ENCODE peak calls at places on chromosome 19, in nine cellular contexts. G is GOT3; K is heart left ventricle; M is CD4-positive, alpha-beta memory T cell; Q is amniotic stem cell; L is stimulated activated CD4-positive, alpha-beta T cell treated with anti-CD3 and anti-CD28 coated beads, TNF-alpha, amount 100 ng/mL, for 48 hours; O is choroid plexus epithelial cell; U is progenitor cell of endocrine pancreas; A is Caki2. S is an unnamed sample.

GRCh38 chr19:38055040-38055439 is 148.0 kb downstream of the SIPA1L3 start:
- DNase-seq in K (no peak), U (no peak), A (no peak), O (no peak), Q (no peak), L (no peak), M (no peak), G (no peak), S (no peak)

GRCh38 chr19:38049105-38049649 is 142.2 kb downstream of the SIPA1L3 start:
- DNase-seq in K (no peak), O (peak), M (peak), U (no peak), L (peak), G (no peak), A (no peak), Q (no peak), S (no peak)

GRCh38 chr19:5828661-5829566 is 10.6 kb downstream of the FUT6 start:
- DNase-seq in K (peak), G (no peak), L (no peak), O (peak), U (peak), M (no peak), A (peak), Q (no peak), S (no peak)

GRCh38 chr19:45117167-45117594 is 24.2 kb downstream of the PPP1R37 start:
- DNase-seq in L (peak), A (no peak), O (peak), K (no peak), Q (no peak), U (no peak), M (peak), G (no peak), S (no peak)

GRCh38 chr19:650121-650520 is 10.4 kb downstream of the FGF22 start:
- DNase-seq in M (no peak), K (no peak), Q (no peak), G (no peak), O (no peak), A (no peak), L (no peak), U (no peak), S (no peak)

GRCh38 chr19:18109731-18110671 is 12.4 kb downstream of the MAST3 start:
- DNase-seq in K (peak), A (peak), Q (no peak), L (no peak), M (no peak), U (no peak), G (peak), O (no peak), S (no peak)

GRCh38 chr19:35805518-35806102 is 7.0 kb downstream of the PRODH2 start:
- DNase-seq in A (no peak), L (no peak), G (no peak), O (no peak), Q (no peak), K (no peak), U (no peak), M (no peak), S (no peak)

GRCh38 chr19:28502879-28503734 is 709.8 kb downstream of the UQCRFS1 start:
- DNase-seq in Q (no peak), A (no peak), O (peak), L (no peak), U (no peak), G (no peak), K (no peak), M (no peak), S (no peak)

GRCh38 chr19:41886761-41887710 is 4.1 kb downstream of the ARHGEF1 start:
- DNase-seq in Q (no peak), K (no peak), M (peak), A (no peak), O (no peak), L (no peak), G (no peak), U (no peak), S (no peak)

GRCh38 chr19:4108767-4109625 is 14.9 kb downstream of the MAP2K2 start:
- DNase-seq in L (no peak), A (no peak), G (no peak), O (no peak), K (no peak), U (no peak), Q (no peak), M (peak), S (no peak)

GRCh38 chr19:4598712-4599111 is 39.2 kb upstream of the SEMA6B start:
- DNase-seq in A (no peak), K (no peak), Q (no peak), U (no peak), O (no peak), G (no peak), M (no peak), L (no peak), S (no peak)

GRCh38 chr19:35357867-35358573 is at the start of gene FFAR3:
- DNase-seq in A (no peak), O (peak), Q (no peak), U (no peak), G (no peak), L (no peak), K (no peak), M (no peak), S (no peak)

GRCh38 chr19:33781996-33782395 is 14.7 kb upstream of the KCTD15 start:
- DNase-seq in K (no peak), M (no peak), G (no peak), U (no peak), Q (no peak), O (peak), L (no peak), A (no peak), S (no peak)

GRCh38 chr19:7516878-7517277 is 975 bp downstream of the ZNF358 start:
- DNase-seq in G (no peak), M (no peak), L (no peak), O (no peak), A (no peak), K (no peak), U (no peak), Q (no peak), S (no peak)

GRCh38 chr19:45569619-45570421 is 14.8 kb downstream of the OPA3 start:
- DNase-seq in O (peak), L (peak), G (no peak), M (peak), Q (no peak), K (peak), A (peak), U (peak), S (no peak)

GRCh38 chr19:51702754-51703654 is 9.9 kb downstream of the SPACA6 start:
- DNase-seq in G (no peak), A (no peak), L (no peak), O (peak), Q (no peak), K (no peak), U (peak), M (no peak), S (no peak)

GRCh38 chr19:34715357-34715756 is 18.7 kb upstream of the ZNF181 start:
- DNase-seq in U (no peak), K (no peak), Q (no peak), G (no peak), M (no peak), A (no peak), O (no peak), L (no peak), S (no peak)

GRCh38 chr19:31070676-31071075 is 278.6 kb downstream of the TSHZ3 start:
- DNase-seq in U (no peak), A (no peak), M (no peak), Q (no peak), G (no peak), L (no peak), O (no peak), K (no peak), S (no peak)

GRCh38 chr19:35266904-35267817 is 1.6 kb upstream of the USF2 start:
- DNase-seq in G (no peak), K (peak), U (no peak), L (no peak), A (peak), M (peak), Q (peak), O (peak), S (no peak)

GRCh38 chr19:40216777-40217026 is 1.5 kb downstream of the TTC9B start:
- DNase-seq in Q (no peak), G (no peak), A (no peak), U (no peak), L (no peak), O (no peak), K (no peak), M (no peak), S (no peak)

GRCh38 chr19:5585461-5586299 is 17.9 kb upstream of the TINCR start:
- DNase-seq in A (no peak), G (no peak), O (peak), M (peak), Q (no peak), K (no peak), U (no peak), L (no peak), S (no peak)

GRCh38 chr19:13079542-13079986 is 23.1 kb downstream of the LYL1 start:
- DNase-seq in M (no peak), O (peak), Q (no peak), L (no peak), A (no peak), U (no peak), K (peak), G (no peak), S (no peak)

GRCh38 chr19:48867119-48867921 is 1.1 kb downstream of the PLEKHA4 start:
- DNase-seq in O (no peak), L (no peak), A (no peak), U (no peak), M (no peak), G (no peak), Q (no peak), K (no peak), S (no peak)

GRCh38 chr19:2610637-2611482 is 91.6 kb downstream of the GNG7 start:
- DNase-seq in O (peak), G (peak), M (peak), Q (peak), K (peak), U (peak), L (peak), A (peak), S (peak)

GRCh38 chr19:29539668-29540067 is 13.9 kb downstream of the VSTM2B start:
- DNase-seq in L (no peak), U (no peak), Q (no peak), A (no peak), O (no peak), G (no peak), K (no peak), M (no peak), S (no peak)

GRCh38 chr19:38034153-38034835 is 127.3 kb downstream of the SIPA1L3 start:
- DNase-seq in Q (no peak), K (no peak), L (no peak), G (no peak), A (no peak), O (peak), M (no peak), U (no peak), S (no peak)

GRCh38 chr19:6012416-6013170 is 34.7 kb upstream of the RANBP3 start:
- DNase-seq in A (no peak), M (no peak), G (no peak), O (no peak), Q (no peak), K (no peak), U (no peak), L (no peak), S (no peak)

GRCh38 chr19:17455711-17456123 is 5.0 kb downstream of the NXNL1 start:
- DNase-seq in M (no peak), O (no peak), K (no peak), U (no peak), A (no peak), G (no peak), L (no peak), Q (no peak), S (no peak)

GRCh38 chr19:51123381-51124186 is 1.1 kb upstream of the SIGLEC9 start:
- DNase-seq in M (peak), Q (no peak), O (peak), K (no peak), U (no peak), L (no peak), G (no peak), A (no peak), S (no peak)

GRCh38 chr19:19021115-19021514 is 12.2 kb downstream of the SUGP2 start:
- DNase-seq in G (no peak), L (no peak), O (peak), Q (no peak), M (no peak), U (no peak), A (peak), K (no peak), S (peak)

GRCh38 chr19:11375143-11375948 is 880 bp downstream of the SWSAP1 start:
- DNase-seq in Q (no peak), K (peak), A (no peak), U (no peak), G (no peak), M (peak), L (no peak), O (no peak), S (no peak)

GRCh38 chr19:3029070-3029923 is at the start of gene TLE2:
- DNase-seq in M (no peak), A (no peak), Q (no peak), L (no peak), G (no peak), K (no peak), O (no peak), U (no peak), S (no peak)

GRCh38 chr19:14530505-14530904 is 1.1 kb downstream of the TECR start:
- DNase-seq in L (no peak), G (no peak), O (no peak), A (no peak), M (no peak), U (no peak), K (no peak), Q (no peak), S (no peak)

GRCh38 chr19:51788936-51789795 is 5.8 kb upstream of the FPR3 start:
- DNase-seq in U (no peak), Q (no peak), G (no peak), A (no peak), O (peak), K (no peak), M (no peak), L (no peak), S (no peak)

GRCh38 chr19:5880604-5881078 is 10.3 kb upstream of the FUT5 start:
- DNase-seq in K (peak), Q (no peak), U (no peak), O (peak), L (no peak), M (no peak), A (no peak), G (no peak), S (peak)

GRCh38 chr19:7819337-7819736 is 10.7 kb upstream of the EVI5L start:
- DNase-seq in A (no peak), L (no peak), U (no peak), G (no peak), O (no peak), K (no peak), M (no peak), Q (no peak), S (no peak)

GRCh38 chr19:40671404-40671803 is 19.0 kb downstream of the NUMBL start:
- DNase-seq in L (no peak), Q (no peak), A (no peak), M (no peak), G (no peak), K (peak), O (no peak), U (no peak), S (no peak)

GRCh38 chr19:1001538-1002166 is 1.4 kb downstream of the GRIN3B start:
- DNase-seq in U (peak), A (no peak), L (peak), Q (no peak), M (peak), G (no peak), O (no peak), K (peak), S (no peak)

GRCh38 chr19:29671393-29672076 is 6.3 kb downstream of the PLEKHF1 start:
- DNase-seq in Q (no peak), L (peak), O (peak), G (no peak), A (peak), K (no peak), U (no peak), M (peak), S (no peak)